ENCODE peak calls at places on chromosome 20, in four cellular contexts. Z is body of pancreas, X is foreskin keratinocyte, A is cardiac muscle cell. D is an unnamed sample. For H3K4me1, the result is how much of the 10 kb centered on the place peaks cover.

GRCh38 chr20:25033250-25033940 is 24.5 kb downstream of the ACSS1 start:
- DNase-seq in Z (no peak), X (no peak), A (no peak), D (no peak)

GRCh38 chr20:37990571-37991151 is 42.6 kb downstream of the TTI1 start:
- DNase-seq in Z (peak), X (peak), A (peak), D (peak)

GRCh38 chr20:10259166-10259565 is 40.5 kb downstream of the SNAP25 start:
- DNase-seq in Z (no peak), X (no peak), A (no peak), D (no peak)

GRCh38 chr20:18041462-18041861 is 16.3 kb downstream of the OVOL2 start:
- DNase-seq in Z (no peak), X (no peak), A (no peak), D (no peak)

GRCh38 chr20:4919047-4919704 is 82.1 kb downstream of the SLC23A2 start:
- DNase-seq in Z (no peak), X (no peak), A (no peak), D (no peak)

GRCh38 chr20:19129976-19130612 is 82.3 kb upstream of the SLC24A3 start:
- DNase-seq in Z (no peak), X (no peak), A (no peak), D (no peak)

GRCh38 chr20:46970937-46971630 is 76.4 kb downstream of the EYA2 start:
- DNase-seq in Z (no peak), X (peak), A (peak), D (no peak)

GRCh38 chr20:52105573-52106422 is 85.8 kb downstream of the ZFP64 start:
- DNase-seq in Z (no peak), X (peak), A (peak), D (no peak)

GRCh38 chr20:5674176-5674660 is 76.0 kb upstream of the SHLD1 start:
- DNase-seq in Z (no peak), X (peak), A (no peak), D (no peak)

GRCh38 chr20:11917663-11918062 is at the start of gene BTBD3:
- DNase-seq in Z (peak), X (peak), A (peak), D (peak)

GRCh38 chr20:15515706-15516105 is 1057.5 kb downstream of the KIF16B start:
- DNase-seq in Z (no peak), X (no peak), A (no peak), D (no peak)

GRCh38 chr20:61534346-61534745 is 282.3 kb downstream of the CDH4 start:
- DNase-seq in Z (no peak), X (no peak), A (no peak), D (no peak)

GRCh38 chr20:8454137-8454712 is 322.2 kb downstream of the PLCB1 start:
- DNase-seq in Z (no peak), X (peak), A (peak), D (no peak)

GRCh38 chr20:10769700-10770099 is 95.9 kb upstream of the JAG1 start:
- DNase-seq in Z (no peak), X (no peak), A (no peak), D (no peak)

GRCh38 chr20:37745553-37745952 is 51.7 kb downstream of the CTNNBL1 start:
- DNase-seq in Z (no peak), X (no peak), A (no peak), D (no peak)

GRCh38 chr20:21074605-21075336 is 31.4 kb downstream of the LINC00237 start:
- DNase-seq in Z (no peak), X (peak), A (no peak), D (no peak)

GRCh38 chr20:9075264-9076095 is 6.6 kb downstream of the PLCB4 start:
- DNase-seq in Z (no peak), X (no peak), A (no peak), D (no peak)

GRCh38 chr20:46872315-46873211 is 22.1 kb upstream of the EYA2 start:
- DNase-seq in Z (no peak), X (no peak), A (peak), D (peak)

GRCh38 chr20:59559024-59559817 is 45.1 kb upstream of the PHACTR3 start:
- DNase-seq in Z (no peak), X (no peak), A (no peak), D (no peak)

GRCh38 chr20:24896984-24897383 is 52.1 kb upstream of the CST7 start:
- DNase-seq in Z (no peak), X (no peak), A (no peak), D (no peak)

GRCh38 chr20:12047838-12048432 is 130.2 kb downstream of the BTBD3 start:
- DNase-seq in Z (no peak), X (peak), A (peak), D (no peak)

GRCh38 chr20:48574383-48574782 is 253.4 kb downstream of the PREX1 start:
- DNase-seq in Z (no peak), X (no peak), A (peak), D (no peak)

GRCh38 chr20:35146299-35146921 is 726 bp downstream of the EDEM2 start:
- DNase-seq in Z (peak), X (peak), A (no peak), D (no peak)
- TF ChIP-seq CTCF in Z (no peak), X (no peak), A (peak), D (no peak)

GRCh38 chr20:31682352-31682751 is 40.3 kb downstream of the BCL2L1 start:
- DNase-seq in Z (no peak), X (no peak), A (no peak), D (no peak)
- H3K4me1 ChIP-seq in Z (half or more), X (under half), A (under half), D (half or more)

GRCh38 chr20:53660947-53661381 is 67.3 kb upstream of the ZNF217 start:
- DNase-seq in Z (no peak), X (no peak), A (no peak), D (no peak)
- H3K27ac ChIP-seq in Z (no peak), X (no peak), A (no peak), D (peak)

DNA sequence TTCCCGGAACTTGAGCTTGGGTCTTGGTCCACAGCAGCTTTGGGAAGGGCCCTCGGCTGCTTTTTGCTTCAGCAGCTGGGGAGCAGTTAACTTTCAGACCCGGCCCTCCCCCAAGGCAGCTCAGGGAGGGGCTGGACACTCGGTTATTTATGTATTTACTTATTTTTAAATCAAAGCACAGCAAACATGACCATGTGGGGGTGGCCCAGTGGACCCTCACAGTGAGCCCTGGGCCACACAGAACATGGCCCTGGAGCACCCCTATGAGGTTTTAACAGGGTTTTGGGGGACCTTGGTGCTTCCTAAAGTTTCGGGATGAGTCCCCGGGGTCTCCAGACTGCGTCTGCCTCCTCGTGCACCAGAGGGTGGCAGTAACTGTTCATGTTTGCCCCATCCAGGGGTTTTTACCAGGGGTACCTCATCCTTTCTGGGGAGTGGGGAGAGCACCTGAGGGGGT is 26.6 kb upstream of the NPBWR2 start:
- DNase-seq in Z (no peak), X (no peak), A (no peak), D (no peak)
- TF ChIP-seq CTCF in Z (no peak), X (peak), A (peak), D (peak)

GRCh38 chr20:49583669-49584417 is 15.9 kb upstream of the PTGIS start:
- DNase-seq in Z (peak), X (no peak), A (peak), D (peak)
- H3K4me1 ChIP-seq in Z (under half), X (under half), A (under half), D (under half)

GRCh38 chr20:44181611-44182010 is 5.4 kb downstream of the JPH2 start:
- DNase-seq in Z (no peak), X (no peak), A (no peak), D (peak)

GRCh38 chr20:44183282-44183681 is 3.7 kb downstream of the JPH2 start:
- DNase-seq in Z (no peak), X (no peak), A (no peak), D (no peak)

GRCh38 chr20:44182863-44183262 is 4.1 kb downstream of the JPH2 start:
- DNase-seq in Z (no peak), X (no peak), A (no peak), D (no peak)

GRCh38 chr20:44182135-44182765 is 4.7 kb downstream of the JPH2 start:
- DNase-seq in Z (no peak), X (no peak), A (no peak), D (no peak)

GRCh38 chr20:44180814-44181213 is 6.2 kb downstream of the JPH2 start:
- DNase-seq in Z (no peak), X (no peak), A (peak), D (peak)
- H3K27ac ChIP-seq in Z (no peak), X (no peak), A (peak), D (peak)

GRCh38 chr20:2816583-2817340 is 598 bp downstream of the TMEM239 start:
- DNase-seq in Z (no peak), X (no peak), A (no peak), D (no peak)
- TF ChIP-seq CTCF in Z (no peak), X (peak), A (peak), D (no peak)

DNA sequence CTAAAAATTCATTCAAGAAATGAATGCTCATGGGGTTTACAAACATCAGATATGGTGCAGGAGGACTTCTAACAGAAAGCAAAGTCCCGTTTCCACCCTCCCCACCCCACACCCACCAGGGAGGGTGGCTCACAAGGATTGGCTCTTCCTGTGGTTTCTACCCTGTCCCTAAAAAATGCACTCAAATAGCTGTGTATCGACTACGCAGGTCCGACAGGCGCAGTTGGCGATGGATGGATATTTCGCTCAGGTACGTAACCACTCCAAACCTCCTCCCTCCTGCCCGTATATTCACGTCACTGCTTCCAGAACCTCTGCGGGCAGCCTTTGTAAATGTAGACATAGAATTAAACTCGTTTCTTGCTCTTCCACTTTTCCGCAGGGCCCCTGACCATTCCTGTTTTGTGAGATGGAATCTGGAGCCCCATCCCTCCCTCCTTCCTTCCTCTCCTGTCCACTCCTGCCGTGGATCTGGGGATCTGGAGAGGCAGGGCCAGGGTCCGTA is 264.3 kb downstream of the BMP7 start:
- DNase-seq in Z (no peak), X (no peak), A (no peak), D (no peak)
- H3K4me1 ChIP-seq in Z (under half), X (under half), A (under half), D (under half)

GRCh38 chr20:44973053-44973452 is 6.7 kb downstream of the STK4 start:
- DNase-seq in Z (no peak), X (peak), A (no peak), D (no peak)
- H3K27ac ChIP-seq in Z (no peak), X (no peak), A (no peak), D (no peak)

DNA sequence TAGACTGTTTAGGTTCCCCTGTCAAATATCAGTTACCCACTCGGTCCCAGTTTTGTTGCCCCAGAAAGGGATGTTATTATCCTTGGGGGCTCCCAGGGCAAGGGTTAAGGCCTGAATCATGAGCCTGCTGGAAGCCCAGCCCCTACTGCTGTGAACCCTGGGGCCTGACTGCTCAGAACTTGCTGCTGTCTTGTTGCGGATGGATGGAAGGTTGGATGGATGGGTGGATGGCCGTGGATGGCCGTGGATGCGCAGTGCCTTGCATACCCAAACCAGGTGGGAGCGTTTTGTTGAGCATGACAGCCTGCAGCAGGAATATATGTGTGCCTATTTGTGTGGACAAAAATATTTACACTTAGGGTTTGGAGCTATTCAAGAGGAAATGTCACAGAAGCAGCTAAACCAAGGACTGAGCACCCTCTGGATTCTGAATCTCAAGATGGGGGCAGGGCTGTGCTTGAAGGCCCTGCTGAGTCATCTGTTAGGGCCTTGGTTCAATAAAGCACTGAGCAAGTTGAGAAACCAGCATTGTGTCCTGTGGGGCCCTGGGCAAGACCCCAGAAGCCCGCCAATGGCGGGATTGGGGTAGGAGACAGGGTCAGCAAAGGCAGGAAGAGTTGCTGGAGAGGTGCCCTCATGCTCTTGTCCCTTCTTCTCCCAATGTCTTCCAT is 9.6 kb downstream of the CDC25B start:
- DNase-seq in Z (no peak), X (peak), A (peak), D (no peak)
- TF ChIP-seq CTCF in Z (no peak), X (no peak), A (no peak), D (no peak)